ENCODE peak calls at places on chromosomes 1 and 21, in four cellular contexts. V is heart right ventricle; M is effector memory CD4-positive, alpha-beta T cell; U is hepatocyte. G is an unnamed sample.

GRCh38 chr21:43812139-43812821 is 22.9 kb downstream of the RRP1 start:
- DNase-seq in U (no peak), V (no peak), M (no peak), G (peak; percentile 53)

GRCh38 chr1:7862211-7863060 is 9.6 kb upstream of the UTS2 start:
- DNase-seq in V (no peak), U (no peak), M (no peak), G (no peak)

GRCh38 chr1:163162281-163162937 is 40.3 kb downstream of the RGS5 start:
- DNase-seq in M (no peak), U (no peak), V (no peak), G (no peak)

GRCh38 chr1:23625929-23626535 is 65.6 kb upstream of the RPL11 start:
- DNase-seq in V (no peak), M (no peak), U (no peak), G (no peak)

GRCh38 chr1:77342745-77343144 is 60.9 kb downstream of the AK5 start:
- DNase-seq in U (no peak), V (no peak), M (no peak), G (no peak)

GRCh38 chr1:147337040-147337439 is 94.6 kb downstream of the CHD1L start:
- DNase-seq in V (no peak), U (no peak), M (no peak), G (no peak)

GRCh38 chr1:54798206-54798605 is 2.9 kb downstream of the TTC22 start:
- DNase-seq in M (no peak), U (peak; percentile 40), V (no peak), G (peak; percentile 82)

GRCh38 chr1:40404670-40405462 is 31.3 kb downstream of the SMAP2 start:
- DNase-seq in M (no peak), V (peak; percentile 27), U (peak; percentile 59), G (peak; percentile 65)

GRCh38 chr1:232381676-232382075 is 248.3 kb downstream of the SIPA1L2 start:
- DNase-seq in M (no peak), U (no peak), V (no peak), G (no peak)

GRCh38 chr1:76881726-76882125 is 14.4 kb downstream of the ST6GALNAC5 start:
- DNase-seq in V (no peak), M (no peak), U (no peak), G (no peak)

GRCh38 chr1:221188531-221188930 is 309.3 kb downstream of the HLX start:
- DNase-seq in U (no peak), V (no peak), M (no peak), G (no peak)

GRCh38 chr1:228900099-228900965 is 165.1 kb downstream of the RHOU start:
- DNase-seq in U (peak; percentile 62), V (no peak), M (no peak), G (no peak)

GRCh38 chr1:228794173-228794572 is 58.9 kb downstream of the RHOU start:
- DNase-seq in U (no peak), V (no peak), M (no peak), G (no peak)

GRCh38 chr1:173039621-173040020 is 11.1 kb downstream of the TNFSF18 start:
- DNase-seq in M (no peak), U (no peak), V (no peak), G (no peak)

GRCh38 chr1:8641317-8641997 is 176.0 kb downstream of the RERE start:
- DNase-seq in M (no peak), U (no peak), V (no peak), G (no peak)

GRCh38 chr1:3614755-3615742 is 3.7 kb upstream of the MEGF6 start:
- DNase-seq in V (no peak), M (no peak), U (peak; percentile 50), G (no peak)

GRCh38 chr1:165897326-165898303 is 70.2 kb downstream of the UCK2 start:
- DNase-seq in M (no peak), V (peak; percentile 64), U (no peak), G (no peak)

GRCh38 chr1:227544067-227544655 is 19.2 kb upstream of the ZNF678 start:
- DNase-seq in M (no peak), U (no peak), V (no peak), G (no peak)

GRCh38 chr1:26469558-26469957 is 2.7 kb upstream of the HMGN2 start:
- DNase-seq in U (no peak), M (no peak), V (no peak), G (no peak)

GRCh38 chr21:31351973-31352372 is 7.9 kb upstream of the TIAM1 start:
- DNase-seq in M (no peak), U (no peak), V (no peak), G (no peak)

GRCh38 chr1:47627471-47628370 is 189.9 kb downstream of the FOXD2 start:
- DNase-seq in M (no peak), U (no peak), V (no peak), G (no peak)

DNA sequence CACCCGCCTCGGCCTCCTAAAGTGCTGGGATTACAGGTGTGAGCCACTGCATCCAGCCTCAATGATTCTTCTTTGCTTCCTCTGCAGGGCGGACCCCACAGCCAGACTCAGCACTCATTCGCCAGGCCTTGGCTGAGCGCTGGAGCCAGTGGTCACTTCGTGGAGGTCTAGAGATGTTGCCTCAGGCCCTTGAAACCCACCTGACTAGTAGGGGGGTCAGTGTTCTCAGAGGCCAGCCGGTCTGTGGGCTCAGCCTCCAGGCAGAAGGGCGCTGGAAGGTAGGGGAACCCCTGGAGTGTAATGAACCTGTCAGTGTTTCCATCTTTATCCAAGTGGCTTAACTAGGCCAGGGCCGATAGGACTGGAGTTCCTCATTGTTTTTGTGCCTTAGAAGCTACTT is 2.7 kb downstream of the PPOX start:
- DNase-seq in M (no peak), U (no peak), V (no peak), G (no peak)
- H3K4me1 ChIP-seq in M (peaks cover 20% of the 10 kb centered on the region), U (peaks cover 11% of the 10 kb centered on the region), V (peaks cover 46% of the 10 kb centered on the region), G (peaks cover 6% of the 10 kb centered on the region)

GRCh38 chr1:167638064-167638463 is 8.0 kb downstream of the RCSD1 start:
- DNase-seq in M (no peak), U (no peak), V (no peak), G (no peak)
- H3K4me1 ChIP-seq in M (peaks cover 85% of the 10 kb centered on the region), U (peaks cover 7% of the 10 kb centered on the region), V (peaks cover 71% of the 10 kb centered on the region), G (peaks cover 10% of the 10 kb centered on the region)

DNA sequence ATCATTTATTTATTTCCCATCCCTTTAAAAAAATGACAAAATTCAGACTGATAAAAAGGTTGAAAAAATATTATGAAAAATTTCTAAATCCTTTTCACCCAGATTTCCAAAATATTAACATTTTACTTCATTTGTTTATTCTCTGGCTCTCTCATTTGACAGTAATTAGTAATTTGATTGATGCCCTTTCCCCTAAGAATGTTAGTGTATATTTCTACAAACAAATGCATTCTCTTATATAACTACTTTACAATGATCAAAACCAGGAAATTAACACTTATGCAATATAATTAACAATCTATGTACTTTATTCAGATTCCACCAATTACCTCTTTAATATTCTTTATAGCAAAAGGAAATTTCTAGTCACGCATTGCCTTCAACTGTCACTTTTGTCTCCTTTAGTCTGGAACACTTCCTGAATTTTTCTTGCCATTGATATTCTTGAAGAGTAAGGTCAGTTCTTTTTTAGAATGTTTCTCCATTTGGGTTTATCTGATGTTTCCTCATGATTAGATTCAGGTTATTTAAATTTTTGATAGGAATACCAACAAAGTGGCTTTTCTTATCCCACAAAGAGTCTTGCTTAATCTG is 3.9 kb downstream of the CD53 start:
- DNase-seq in V (no peak), M (no peak), U (no peak), G (no peak)
- H3K4me1 ChIP-seq in V (no peaks in the 10 kb centered on the region), M (peaks cover 34% of the 10 kb centered on the region), U (no peaks in the 10 kb centered on the region), G (no peaks in the 10 kb centered on the region)

GRCh38 chr1:6351480-6352137 is 42.0 kb downstream of the ACOT7 start:
- DNase-seq in V (peak; percentile 48), M (no peak), U (no peak), G (peak; percentile 79)

GRCh38 chr1:6353948-6354658 is 39.5 kb downstream of the ACOT7 start:
- DNase-seq in M (no peak), V (peak; percentile 58), U (no peak), G (peak; percentile 93)

GRCh38 chr1:6350416-6351088 is 43.0 kb downstream of the ACOT7 start:
- DNase-seq in V (peak; percentile 84), M (no peak), U (no peak), G (peak; percentile 47)

GRCh38 chr1:6353605-6353947 is 40.0 kb downstream of the ACOT7 start:
- DNase-seq in U (no peak), V (no peak), M (no peak), G (no peak)

DNA sequence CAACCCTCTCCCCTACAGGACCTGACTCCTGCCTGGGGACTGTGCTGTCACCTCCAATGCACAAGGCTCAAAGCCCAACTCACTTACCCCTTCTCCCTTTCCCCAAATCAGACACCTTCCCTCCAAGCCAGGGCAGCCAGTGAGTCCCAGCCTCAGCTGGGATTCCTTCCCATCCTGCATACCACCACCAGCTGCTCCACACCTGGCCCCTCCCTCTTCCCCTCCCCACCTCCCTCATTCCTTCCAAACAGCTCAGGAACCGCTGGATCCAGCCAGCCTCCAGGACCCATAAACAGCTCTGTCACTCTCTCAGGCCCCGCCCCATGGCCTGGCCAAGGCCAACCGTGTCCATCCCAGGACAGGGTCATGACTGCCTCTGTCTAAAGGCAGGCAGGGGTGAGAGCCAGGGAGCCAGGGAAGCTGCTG is 41.4 kb downstream of the ACOT7 start:
- DNase-seq in M (no peak), V (no peak), U (no peak), G (peak; percentile 39)
- H3K4me1 ChIP-seq in M (peaks cover 14% of the 10 kb centered on the region), V (peaks cover 50% of the 10 kb centered on the region), U (peaks cover 14% of the 10 kb centered on the region), G (peaks cover 7% of the 10 kb centered on the region)

GRCh38 chr1:160623860-160624259 is 23.0 kb downstream of the SLAMF1 start:
- DNase-seq in V (no peak), U (no peak), M (no peak), G (no peak)
- H3K4me1 ChIP-seq in V (no peaks in the 10 kb centered on the region), U (no peaks in the 10 kb centered on the region), M (peaks cover 63% of the 10 kb centered on the region), G (no peaks in the 10 kb centered on the region)

GRCh38 chr21:34906401-34906800 is 142.7 kb downstream of the RUNX1 start:
- DNase-seq in U (no peak), V (no peak), M (no peak), G (no peak)
- H3K4me1 ChIP-seq in U (no peaks in the 10 kb centered on the region), V (peaks cover 9% of the 10 kb centered on the region), M (peaks cover 8% of the 10 kb centered on the region), G (peaks cover 8% of the 10 kb centered on the region)

GRCh38 chr1:230109066-230109465 is 42.0 kb downstream of the GALNT2 start:
- DNase-seq in M (no peak), V (no peak), U (no peak), G (no peak)

GRCh38 chr1:230109871-230110667 is 43.0 kb downstream of the GALNT2 start:
- DNase-seq in V (no peak), M (no peak), U (peak; percentile 68), G (peak; percentile 56)

GRCh38 chr1:230112782-230113181 is 45.7 kb downstream of the GALNT2 start:
- DNase-seq in V (no peak), M (no peak), U (no peak), G (no peak)

GRCh38 chr1:230112131-230112701 is 45.2 kb downstream of the GALNT2 start:
- DNase-seq in V (no peak), U (no peak), M (no peak), G (no peak)

DNA sequence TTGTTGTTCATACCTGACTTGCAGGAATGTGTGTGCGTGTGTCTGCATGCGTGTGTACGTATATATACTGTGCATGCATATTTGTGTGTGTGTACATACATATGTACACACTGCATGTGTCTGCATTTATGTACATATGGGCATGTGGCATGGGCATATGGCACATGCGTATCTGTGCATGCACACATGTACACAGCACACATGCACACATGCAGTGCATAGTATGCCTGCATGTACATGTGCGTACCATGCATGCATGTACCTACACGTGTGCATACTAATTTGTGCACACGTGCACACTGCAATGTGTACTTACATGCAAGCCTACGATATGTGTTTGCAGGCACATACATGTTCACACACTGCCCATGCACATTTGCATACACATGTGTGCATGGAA is 43.9 kb downstream of the GALNT2 start:
- DNase-seq in U (no peak), M (no peak), V (no peak), G (no peak)
- H3K4me1 ChIP-seq in U (peaks cover 45% of the 10 kb centered on the region), M (no peaks in the 10 kb centered on the region), V (peaks cover 44% of the 10 kb centered on the region), G (peaks cover 18% of the 10 kb centered on the region)

GRCh38 chr1:201539561-201540404 is 856 bp downstream of the NAV1 start:
- DNase-seq in V (peak; percentile 72), U (peak; percentile 71), M (no peak), G (peak; percentile 25)
- H3K4me1 ChIP-seq in V (peaks cover 94% of the 10 kb centered on the region), U (peaks cover 15% of the 10 kb centered on the region), M (peaks cover 18% of the 10 kb centered on the region), G (peaks cover 5% of the 10 kb centered on the region)